ENCODE peak calls at places on chromosome 14, in six cellular contexts. One of them, this sample, is unnamed.
A peak's percentile ranks its signal among the peaks of the same experiment; 100 is the strongest.

GRCh38 chr14:99202516-99202915 is 69.5 kb downstream of the BCL11B start:
- DNase-seq in colonic mucosa: no peak
- DNase-seq in kidney: no peak
- DNase-seq in tibial nerve: no peak
- DNase-seq in GM12865: no peak
- DNase-seq in psoas muscle: no peak
- DNase-seq in this sample: no peak

GRCh38 chr14:25955772-25956171 is 642.1 kb downstream of the NOVA1 start:
- DNase-seq in colonic mucosa: no peak
- DNase-seq in psoas muscle: no peak
- DNase-seq in kidney: no peak
- DNase-seq in tibial nerve: no peak
- DNase-seq in GM12865: no peak
- DNase-seq in this sample: no peak

GRCh38 chr14:23562822-23563472 is 4.6 kb downstream of the AP1G2 start:
- DNase-seq in GM12865: peak; percentile 66
- DNase-seq in kidney: peak; percentile 45
- DNase-seq in psoas muscle: no peak
- DNase-seq in tibial nerve: peak; percentile 51
- DNase-seq in colonic mucosa: peak; percentile 37
- DNase-seq in this sample: peak; percentile 60

GRCh38 chr14:33120341-33120740 is 181.7 kb downstream of the NPAS3 start:
- DNase-seq in GM12865: no peak
- DNase-seq in kidney: no peak
- DNase-seq in colonic mucosa: no peak
- DNase-seq in tibial nerve: no peak
- DNase-seq in psoas muscle: no peak
- DNase-seq in this sample: peak; percentile 2

GRCh38 chr14:55845963-55846851 is 266.2 kb downstream of the KTN1 start:
- DNase-seq in psoas muscle: no peak
- DNase-seq in colonic mucosa: no peak
- DNase-seq in kidney: no peak
- DNase-seq in tibial nerve: no peak
- DNase-seq in GM12865: no peak
- DNase-seq in this sample: peak; percentile 16

GRCh38 chr14:94158239-94158888 is 15.8 kb upstream of the PPP4R4 start:
- DNase-seq in GM12865: no peak
- DNase-seq in kidney: no peak
- DNase-seq in colonic mucosa: no peak
- DNase-seq in tibial nerve: no peak
- DNase-seq in psoas muscle: no peak
- DNase-seq in this sample: no peak

GRCh38 chr14:32075636-32076277 is 1.3 kb upstream of the ARHGAP5 start:
- DNase-seq in colonic mucosa: peak; percentile 59
- DNase-seq in GM12865: peak; percentile 22
- DNase-seq in psoas muscle: no peak
- DNase-seq in tibial nerve: peak; percentile 33
- DNase-seq in kidney: peak; percentile 84
- DNase-seq in this sample: peak; percentile 26

GRCh38 chr14:23402296-23403138 is 5.6 kb downstream of the MYH6 start:
- DNase-seq in tibial nerve: no peak
- DNase-seq in GM12865: no peak
- DNase-seq in colonic mucosa: no peak
- DNase-seq in psoas muscle: no peak
- DNase-seq in kidney: no peak
- DNase-seq in this sample: no peak

GRCh38 chr14:93743270-93744060 is 44.8 kb downstream of the PRIMA1 start:
- DNase-seq in GM12865: no peak
- DNase-seq in tibial nerve: no peak
- DNase-seq in kidney: no peak
- DNase-seq in colonic mucosa: no peak
- DNase-seq in psoas muscle: no peak
- DNase-seq in this sample: no peak

GRCh38 chr14:93536945-93537344 is 106.2 kb downstream of the UNC79 start:
- DNase-seq in psoas muscle: no peak
- DNase-seq in GM12865: peak; percentile 35
- DNase-seq in colonic mucosa: no peak
- DNase-seq in kidney: no peak
- DNase-seq in tibial nerve: no peak
- DNase-seq in this sample: peak; percentile 29

GRCh38 chr14:64730681-64731080 is 26.5 kb downstream of the PLEKHG3 start:
- DNase-seq in kidney: peak; percentile 73
- DNase-seq in colonic mucosa: no peak
- DNase-seq in GM12865: no peak
- DNase-seq in tibial nerve: no peak
- DNase-seq in psoas muscle: no peak
- DNase-seq in this sample: no peak

GRCh38 chr14:95533391-95533821 is 1.4 kb upstream of the GLRX5 start:
- DNase-seq in kidney: no peak
- DNase-seq in colonic mucosa: no peak
- DNase-seq in GM12865: peak; percentile 52
- DNase-seq in psoas muscle: no peak
- DNase-seq in tibial nerve: no peak
- DNase-seq in this sample: peak; percentile 51

GRCh38 chr14:87179936-87180335 is 813.0 kb downstream of the GALC start:
- DNase-seq in kidney: no peak
- DNase-seq in tibial nerve: no peak
- DNase-seq in GM12865: no peak
- DNase-seq in psoas muscle: no peak
- DNase-seq in colonic mucosa: no peak
- DNase-seq in this sample: no peak

GRCh38 chr14:33019346-33019745 is 80.7 kb downstream of the NPAS3 start:
- DNase-seq in GM12865: no peak
- DNase-seq in kidney: no peak
- DNase-seq in psoas muscle: no peak
- DNase-seq in tibial nerve: no peak
- DNase-seq in colonic mucosa: no peak
- DNase-seq in this sample: no peak

GRCh38 chr14:104602315-104602932 is 2.1 kb downstream of the TMEM179 start:
- DNase-seq in psoas muscle: peak; percentile 6
- DNase-seq in GM12865: no peak
- DNase-seq in kidney: no peak
- DNase-seq in tibial nerve: no peak
- DNase-seq in colonic mucosa: no peak
- DNase-seq in this sample: no peak

GRCh38 chr14:68598621-68599447 is 194.0 kb downstream of the ZFP36L1 start:
- DNase-seq in kidney: no peak
- DNase-seq in colonic mucosa: peak; percentile 72
- DNase-seq in tibial nerve: peak; percentile 69
- DNase-seq in psoas muscle: peak; percentile 45
- DNase-seq in GM12865: no peak
- DNase-seq in this sample: peak; percentile 96

GRCh38 chr14:68340262-68340661 is 452.6 kb downstream of the ZFP36L1 start:
- DNase-seq in tibial nerve: no peak
- DNase-seq in GM12865: peak; percentile 24
- DNase-seq in psoas muscle: no peak
- DNase-seq in kidney: no peak
- DNase-seq in colonic mucosa: no peak
- DNase-seq in this sample: no peak

GRCh38 chr14:94144765-94145164 is 15.4 kb upstream of the IFI27L2 start:
- DNase-seq in tibial nerve: no peak
- DNase-seq in GM12865: no peak
- DNase-seq in kidney: no peak
- DNase-seq in psoas muscle: no peak
- DNase-seq in colonic mucosa: no peak
- DNase-seq in this sample: no peak

GRCh38 chr14:54577977-54578376 is 11.0 kb downstream of the SAMD4A start:
- DNase-seq in kidney: no peak
- DNase-seq in GM12865: no peak
- DNase-seq in colonic mucosa: no peak
- DNase-seq in tibial nerve: no peak
- DNase-seq in psoas muscle: no peak
- DNase-seq in this sample: peak; percentile 37

GRCh38 chr14:89330236-89331002 is 86.6 kb downstream of the FOXN3 start:
- DNase-seq in kidney: no peak
- DNase-seq in colonic mucosa: no peak
- DNase-seq in GM12865: peak; percentile 38
- DNase-seq in psoas muscle: peak; percentile 61
- DNase-seq in tibial nerve: peak; percentile 70
- DNase-seq in this sample: peak; percentile 89

GRCh38 chr14:54688229-54688628 is 121.3 kb downstream of the SAMD4A start:
- DNase-seq in tibial nerve: no peak
- DNase-seq in kidney: no peak
- DNase-seq in colonic mucosa: no peak
- DNase-seq in psoas muscle: no peak
- DNase-seq in GM12865: no peak
- DNase-seq in this sample: no peak

GRCh38 chr14:35331605-35332516 is 39.7 kb downstream of the PSMA6 start:
- DNase-seq in colonic mucosa: peak; percentile 80
- DNase-seq in psoas muscle: no peak
- DNase-seq in GM12865: peak; percentile 71
- DNase-seq in tibial nerve: no peak
- DNase-seq in kidney: peak; percentile 92
- DNase-seq in this sample: peak; percentile 22

GRCh38 chr14:24297190-24297964 is 2.2 kb downstream of the DHRS1 start:
- DNase-seq in psoas muscle: no peak
- DNase-seq in GM12865: peak; percentile 24
- DNase-seq in colonic mucosa: no peak
- DNase-seq in kidney: no peak
- DNase-seq in tibial nerve: no peak
- DNase-seq in this sample: peak; percentile 27

GRCh38 chr14:68856572-68856971 is 63.7 kb upstream of the ZFP36L1 start:
- DNase-seq in tibial nerve: no peak
- DNase-seq in colonic mucosa: no peak
- DNase-seq in psoas muscle: no peak
- DNase-seq in GM12865: no peak
- DNase-seq in kidney: no peak
- DNase-seq in this sample: peak; percentile 29

GRCh38 chr14:55718551-55718950 is 138.5 kb downstream of the KTN1 start:
- DNase-seq in kidney: peak; percentile 79
- DNase-seq in GM12865: no peak
- DNase-seq in colonic mucosa: no peak
- DNase-seq in tibial nerve: no peak
- DNase-seq in psoas muscle: no peak
- DNase-seq in this sample: no peak

GRCh38 chr14:73850940-73851339 is 691 bp upstream of the PTGR2 start:
- DNase-seq in colonic mucosa: no peak
- DNase-seq in kidney: no peak
- DNase-seq in GM12865: no peak
- DNase-seq in psoas muscle: no peak
- DNase-seq in tibial nerve: no peak
- DNase-seq in this sample: peak; percentile 25

GRCh38 chr14:51653855-51654548 is 2.3 kb downstream of the FRMD6 start:
- DNase-seq in tibial nerve: no peak
- DNase-seq in colonic mucosa: no peak
- DNase-seq in kidney: no peak
- DNase-seq in GM12865: no peak
- DNase-seq in psoas muscle: no peak
- DNase-seq in this sample: peak; percentile 51

GRCh38 chr14:34254596-34254995 is 207.4 kb downstream of the SPTSSA start:
- DNase-seq in GM12865: no peak
- DNase-seq in kidney: no peak
- DNase-seq in tibial nerve: no peak
- DNase-seq in psoas muscle: no peak
- DNase-seq in colonic mucosa: no peak
- DNase-seq in this sample: no peak

GRCh38 chr14:51653096-51653814 is 1.5 kb downstream of the FRMD6 start:
- DNase-seq in psoas muscle: no peak
- DNase-seq in tibial nerve: peak; percentile 41
- DNase-seq in GM12865: peak; percentile 23
- DNase-seq in colonic mucosa: no peak
- DNase-seq in kidney: no peak
- DNase-seq in this sample: peak; percentile 91

GRCh38 chr14:59482120-59482434 is 2.1 kb downstream of the L3HYPDH start:
- DNase-seq in GM12865: peak; percentile 28
- DNase-seq in colonic mucosa: no peak
- DNase-seq in tibial nerve: no peak
- DNase-seq in psoas muscle: no peak
- DNase-seq in kidney: no peak
- DNase-seq in this sample: no peak

GRCh38 chr14:59483360-59483759 is 848 bp downstream of the L3HYPDH start:
- DNase-seq in psoas muscle: peak; percentile 16
- DNase-seq in colonic mucosa: peak; percentile 36
- DNase-seq in GM12865: no peak
- DNase-seq in kidney: no peak
- DNase-seq in tibial nerve: no peak
- DNase-seq in this sample: peak; percentile 80

GRCh38 chr14:59482471-59483331 is 1.5 kb downstream of the L3HYPDH start:
- DNase-seq in psoas muscle: no peak
- DNase-seq in tibial nerve: peak; percentile 32
- DNase-seq in colonic mucosa: peak; percentile 40
- DNase-seq in kidney: no peak
- DNase-seq in GM12865: no peak
- DNase-seq in this sample: peak; percentile 94

GRCh38 chr14:59483819-59484610 is at the start of the genes JKAMP and L3HYPDH:
- DNase-seq in psoas muscle: peak; percentile 99
- DNase-seq in tibial nerve: peak; percentile 98
- DNase-seq in GM12865: peak; percentile 97
- DNase-seq in kidney: peak; percentile 99
- DNase-seq in colonic mucosa: peak; percentile 98
- DNase-seq in this sample: peak; percentile 94

GRCh38 chr14:59481407-59482119 is 2.6 kb downstream of the L3HYPDH start:
- DNase-seq in kidney: no peak
- DNase-seq in tibial nerve: no peak
- DNase-seq in colonic mucosa: no peak
- DNase-seq in GM12865: no peak
- DNase-seq in psoas muscle: no peak
- DNase-seq in this sample: peak; percentile 85
- H3K4me3 ChIP-seq in kidney: peak overlapping the region; percentile 84
- H3K4me3 ChIP-seq in tibial nerve: no peak overlapping the region
- H3K4me3 ChIP-seq in colonic mucosa: no peak overlapping the region
- H3K4me3 ChIP-seq in GM12865: peak overlapping the region; percentile 71
- H3K4me3 ChIP-seq in psoas muscle: peak overlapping the region; percentile 93
- H3K4me3 ChIP-seq in this sample: peak overlapping the region; percentile 95

GRCh38 chr14:91244501-91244901 is at the start of gene GPR68:
- DNase-seq in tibial nerve: no peak
- DNase-seq in kidney: peak; percentile 82
- DNase-seq in psoas muscle: peak; percentile 53
- DNase-seq in colonic mucosa: peak; percentile 46
- DNase-seq in GM12865: no peak
- DNase-seq in this sample: peak; percentile 78
- TF ChIP-seq CTCF in tibial nerve: no peak
- TF ChIP-seq CTCF in kidney: no peak
- TF ChIP-seq CTCF in psoas muscle: no peak
- TF ChIP-seq CTCF in colonic mucosa: no peak
- TF ChIP-seq CTCF in GM12865: no peak
- TF ChIP-seq CTCF in this sample: no peak

GRCh38 chr14:61471297-61471980 is 150.1 kb downstream of the PRKCH start:
- DNase-seq in tibial nerve: no peak
- DNase-seq in kidney: no peak
- DNase-seq in psoas muscle: no peak
- DNase-seq in colonic mucosa: peak; percentile 17
- DNase-seq in GM12865: no peak
- DNase-seq in this sample: no peak
- H3K4me3 ChIP-seq in tibial nerve: peak overlapping the region; percentile 35
- H3K4me3 ChIP-seq in kidney: peak overlapping the region; percentile 47
- H3K4me3 ChIP-seq in psoas muscle: peak overlapping the region; percentile 45
- H3K4me3 ChIP-seq in colonic mucosa: no peak overlapping the region
- H3K4me3 ChIP-seq in GM12865: peak overlapping the region; percentile 55
- H3K4me3 ChIP-seq in this sample: peak overlapping the region; percentile 64

DNA sequence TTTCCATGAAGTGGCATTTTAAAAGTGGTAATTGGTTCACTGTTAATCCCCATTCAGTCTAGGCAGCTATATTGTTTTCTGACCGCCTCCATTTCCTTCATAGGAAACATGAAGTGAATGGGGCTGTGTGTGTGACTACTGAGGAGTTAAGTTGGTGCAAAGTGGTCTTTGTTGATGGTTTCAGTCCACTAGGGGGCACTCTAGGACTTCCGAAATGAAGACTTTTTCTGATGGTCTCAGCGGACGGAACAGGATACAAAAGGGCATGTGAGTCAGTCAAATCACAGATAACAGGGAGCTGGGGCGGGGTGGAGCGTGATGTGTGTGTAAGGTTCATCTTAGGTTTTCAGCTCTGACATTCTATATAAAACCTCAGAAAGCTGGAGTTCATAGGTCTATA is 240.1 kb upstream of the OR4E1 start:
- DNase-seq in kidney: no peak
- DNase-seq in GM12865: peak; percentile 86
- DNase-seq in psoas muscle: peak; percentile 18
- DNase-seq in tibial nerve: peak; percentile 50
- DNase-seq in colonic mucosa: peak; percentile 74
- DNase-seq in this sample: peak; percentile 63
- TF ChIP-seq CTCF in kidney: peak; percentile 13
- TF ChIP-seq CTCF in GM12865: peak; percentile 74
- TF ChIP-seq CTCF in psoas muscle: no peak
- TF ChIP-seq CTCF in tibial nerve: no peak
- TF ChIP-seq CTCF in colonic mucosa: peak; percentile 41
- TF ChIP-seq CTCF in this sample: peak; percentile 62